ENCODE peak calls at places on chromosomes 7 and 10, in five cellular contexts. L is activated CD4-positive, alpha-beta T cell treated with anti-CD3 and anti-CD28 coated beads, Interleukin-2, amount 50 U/mL, for 48 hours; Y is stimulated activated CD8-positive, alpha-beta memory T cell treated with anti-CD3 and anti-CD28 coated beads, Interleukin-4, amount 100 ng/mL, for 4 hours; G is stimulated activated CD4-positive, alpha-beta T cell treated with anti-CD3 and anti-CD28 coated beads, Interleukin-12 subunit alpha, Interleukin-12 subunit beta, amount 100 ng/mL, for 4 hours; K is skeletal muscle cell. W is an unnamed sample.

GRCh38 chr7:128939861-128940410 is 2.2 kb downstream of the IRF5 start:
- DNase-seq in L (no peak), Y (no peak), G (no peak), K (no peak), W (no peak)

GRCh38 chr10:5571826-5572225 is 47.1 kb downstream of the CALML3 start:
- DNase-seq in L (no peak), Y (no peak), G (no peak), K (no peak), W (no peak)

GRCh38 chr10:129857242-129857960 is 106.7 kb downstream of the EBF3 start:
- DNase-seq in L (no peak), Y (no peak), G (no peak), K (no peak), W (no peak)

GRCh38 chr10:78579995-78580394 is 488.8 kb upstream of the ZMIZ1 start:
- DNase-seq in L (no peak), Y (no peak), G (no peak), K (no peak), W (no peak)

GRCh38 chr7:111014074-111014473 is 76.9 kb upstream of the LRRN3 start:
- DNase-seq in L (no peak), Y (no peak), G (no peak), K (no peak), W (no peak)

GRCh38 chr10:116417821-116418220 is 9.8 kb upstream of the PNLIPRP3 start:
- DNase-seq in L (no peak), Y (no peak), G (no peak), K (no peak), W (no peak)

GRCh38 chr10:6823770-6824169 is 243.7 kb upstream of the PRKCQ start:
- DNase-seq in L (no peak), Y (no peak), G (no peak), K (no peak), W (no peak)

GRCh38 chr7:117259626-117260025 is 63.2 kb downstream of the WNT2 start:
- DNase-seq in L (no peak), Y (no peak), G (no peak), K (peak), W (no peak)